ENCODE peak calls at places on chromosomes 6 and 20, in six cellular contexts. T is SK-N-DZ; W is Ammon's horn; E is stimulated activated CD8-positive, alpha-beta memory T cell treated with anti-CD3 and anti-CD28 coated beads, Interleukin-4, amount 100 ng/mL, for 1 hour; Q is posterior cingulate gyrus; D is endothelial cell. Y is an unnamed sample.

GRCh38 chr6:14088600-14089168 is 28.9 kb upstream of the CD83 start:
- DNase-seq in D (no peak), W (no peak), Q (no peak), E (no peak), T (no peak), Y (no peak)

GRCh38 chr20:63639093-63639860 is 12.4 kb upstream of the GMEB2 start:
- DNase-seq in T (no peak), D (no peak), W (no peak), E (peak), Q (peak), Y (peak)

GRCh38 chr6:19812512-19813119 is 24.6 kb upstream of the ID4 start:
- DNase-seq in Q (no peak), D (peak), E (no peak), T (peak), W (peak), Y (no peak)

GRCh38 chr6:166942393-166943168 is 13.8 kb downstream of the RNASET2 start:
- DNase-seq in T (no peak), D (no peak), W (peak), E (no peak), Q (peak), Y (peak)

GRCh38 chr6:56040875-56041274 is 165.5 kb upstream of the BMP5 start:
- DNase-seq in Q (no peak), D (no peak), E (no peak), T (no peak), W (no peak), Y (no peak)

GRCh38 chr20:2156666-2157624 is 55.3 kb downstream of the STK35 start:
- DNase-seq in T (no peak), W (no peak), Q (no peak), D (no peak), E (no peak), Y (no peak)

GRCh38 chr20:37850724-37851123 is 52.2 kb upstream of the VSTM2L start:
- DNase-seq in E (no peak), Q (no peak), T (no peak), D (no peak), W (no peak), Y (no peak)

GRCh38 chr6:166688286-166688685 is 61.2 kb upstream of the RPS6KA2 start:
- DNase-seq in T (no peak), Q (no peak), D (no peak), E (no peak), W (no peak), Y (no peak)

GRCh38 chr20:62815066-62815991 is 1.5 kb upstream of the COL9A3 start:
- DNase-seq in Q (no peak), D (no peak), T (no peak), E (no peak), W (no peak), Y (no peak)

GRCh38 chr20:52103911-52104545 is 87.6 kb downstream of the ZFP64 start:
- DNase-seq in Q (no peak), T (no peak), E (no peak), W (no peak), D (peak), Y (no peak)

GRCh38 chr6:70415660-70416059 is 2.4 kb downstream of the FAM135A start:
- DNase-seq in W (no peak), D (no peak), Q (no peak), T (no peak), E (no peak), Y (no peak)

Y was measured in effector CD4-positive, alpha-beta T cell.